ENCODE peak calls at places on chromosome 19, in five cellular contexts. O, Z, B, R and G are unnamed samples.
A peak's percentile ranks its signal among the peaks of the same experiment; 100 is the strongest.

GRCh38 chr19:39112338-39112890 is 13.2 kb upstream of the PAK4 start:
- DNase-seq in O (no peak), Z (no peak), B (no peak), R (no peak), G (no peak)

GRCh38 chr19:47495478-47496372 is 11.7 kb upstream of the KPTN start:
- DNase-seq in O (peak; percentile 27), B (no peak), Z (no peak), R (no peak), G (no peak)

GRCh38 chr19:5293607-5294089 is 47.0 kb downstream of the PTPRS start:
- DNase-seq in R (no peak), O (peak; percentile 66), B (peak; percentile 72), Z (no peak), G (no peak)

GRCh38 chr19:48752511-48753365 is at the start of gene FUT1:
- DNase-seq in B (peak; percentile 92), Z (peak; percentile 72), O (peak; percentile 75), R (no peak), G (no peak)

GRCh38 chr19:1211494-1212234 is 6.1 kb downstream of the STK11 start:
- DNase-seq in O (peak; percentile 66), B (no peak), Z (no peak), R (no peak), G (no peak)

GRCh38 chr19:31648347-31648746 is 299.1 kb upstream of the TSHZ3 start:
- DNase-seq in O (no peak), R (no peak), Z (no peak), B (no peak), G (no peak)

GRCh38 chr19:40693896-40694295 is 3.4 kb upstream of the NUMBL start:
- DNase-seq in R (no peak), O (no peak), B (no peak), Z (no peak), G (no peak)

GRCh38 chr19:33443638-33444195 is 70.2 kb downstream of the CEBPG start:
- DNase-seq in B (no peak), R (no peak), O (peak; percentile 23), Z (peak; percentile 5), G (no peak)

GRCh38 chr19:13173129-13173737 is 23.0 kb downstream of the IER2 start:
- DNase-seq in Z (no peak), R (no peak), O (no peak), B (no peak), G (no peak)

GRCh38 chr19:5651361-5651760 is 28.5 kb downstream of the SAFB start:
- DNase-seq in R (no peak), B (no peak), Z (no peak), O (no peak), G (no peak)

GRCh38 chr19:9622531-9622930 is 1.5 kb upstream of the ZNF561 start:
- DNase-seq in Z (no peak), R (no peak), B (no peak), O (no peak), G (no peak)

GRCh38 chr19:11244846-11245589 is 5.6 kb downstream of the ANGPTL8 start:
- DNase-seq in B (no peak), Z (no peak), R (no peak), O (no peak), G (no peak)

GRCh38 chr19:44846455-44847143 is 502 bp downstream of the NECTIN2 start:
- DNase-seq in O (peak; percentile 66), B (peak; percentile 71), R (no peak), Z (no peak), G (no peak)

GRCh38 chr19:10424011-10424637 is 3.8 kb downstream of the PDE4A start:
- DNase-seq in Z (peak; percentile 77), O (peak; percentile 91), R (no peak), B (peak; percentile 84), G (no peak)

GRCh38 chr19:19206938-19207337 is 3.7 kb upstream of the NR2C2AP start:
- DNase-seq in O (no peak), B (no peak), R (no peak), Z (no peak), G (no peak)

GRCh38 chr19:55368701-55369563 is 1.3 kb downstream of the IL11 start:
- DNase-seq in R (no peak), O (no peak), Z (no peak), B (peak; percentile 80), G (no peak)

GRCh38 chr19:55372316-55373081 is 2.2 kb upstream of the IL11 start:
- DNase-seq in R (no peak), B (peak; percentile 56), Z (no peak), O (no peak), G (no peak)

GRCh38 chr19:55369651-55370304 is 485 bp downstream of the IL11 start:
- DNase-seq in B (peak; percentile 68), R (no peak), Z (no peak), O (no peak), G (no peak)

GRCh38 chr19:55368106-55368505 is 2.2 kb downstream of the IL11 start:
- DNase-seq in O (no peak), Z (no peak), B (no peak), R (no peak), G (no peak)

GRCh38 chr19:55370305-55370988 is at the start of gene IL11:
- DNase-seq in Z (no peak), B (peak; percentile 59), O (no peak), R (no peak), G (no peak)
- H3K4me3 ChIP-seq in Z (peak within 1 kb of the TSS; percentile 48), B (peak within 1 kb of the TSS; percentile 72), O (peak within 1 kb of the TSS; percentile 28), R (peak within 1 kb of the TSS; percentile 74), G (peak within 1 kb of the TSS; percentile 67)

GRCh38 chr19:14554382-14554812 is 17.5 kb downstream of the NDUFB7 start:
- DNase-seq in B (peak; percentile 61), Z (no peak), R (no peak), O (no peak), G (no peak)
- TF ChIP-seq CTCF in B (no peak), Z (no peak), R (no peak), O (no peak), G (no peak)

GRCh38 chr19:17341386-17341785 is 4.0 kb downstream of the GTPBP3 start:
- DNase-seq in O (peak; percentile 40), R (no peak), Z (no peak), B (no peak), G (no peak)
- H3K4me3 ChIP-seq in O (no peak overlapping the region), R (no peak overlapping the region), Z (no peak overlapping the region), B (no peak overlapping the region), G (no peak overlapping the region)

GRCh38 chr19:42075616-42076374 is at the start of gene ZNF574:
- DNase-seq in O (peak; percentile 99), B (peak; percentile 100), Z (peak; percentile 98), R (peak; percentile 94), G (peak; percentile 97)
- TF ChIP-seq CTCF in O (no peak), B (no peak), Z (no peak), R (no peak), G (no peak)

GRCh38 chr19:35843676-35844481 is 8.4 kb downstream of the NPHS1 start:
- DNase-seq in R (no peak), O (no peak), Z (no peak), B (peak; percentile 37), G (no peak)

GRCh38 chr19:35844482-35845214 is 7.7 kb downstream of the NPHS1 start:
- DNase-seq in Z (no peak), R (no peak), B (no peak), O (no peak), G (no peak)

GRCh38 chr19:35847911-35848310 is 4.4 kb downstream of the NPHS1 start:
- DNase-seq in B (no peak), O (no peak), R (no peak), Z (no peak), G (no peak)

GRCh38 chr19:35845215-35846037 is 6.9 kb downstream of the NPHS1 start:
- DNase-seq in O (no peak), B (peak; percentile 68), R (no peak), Z (no peak), G (no peak)

DNA sequence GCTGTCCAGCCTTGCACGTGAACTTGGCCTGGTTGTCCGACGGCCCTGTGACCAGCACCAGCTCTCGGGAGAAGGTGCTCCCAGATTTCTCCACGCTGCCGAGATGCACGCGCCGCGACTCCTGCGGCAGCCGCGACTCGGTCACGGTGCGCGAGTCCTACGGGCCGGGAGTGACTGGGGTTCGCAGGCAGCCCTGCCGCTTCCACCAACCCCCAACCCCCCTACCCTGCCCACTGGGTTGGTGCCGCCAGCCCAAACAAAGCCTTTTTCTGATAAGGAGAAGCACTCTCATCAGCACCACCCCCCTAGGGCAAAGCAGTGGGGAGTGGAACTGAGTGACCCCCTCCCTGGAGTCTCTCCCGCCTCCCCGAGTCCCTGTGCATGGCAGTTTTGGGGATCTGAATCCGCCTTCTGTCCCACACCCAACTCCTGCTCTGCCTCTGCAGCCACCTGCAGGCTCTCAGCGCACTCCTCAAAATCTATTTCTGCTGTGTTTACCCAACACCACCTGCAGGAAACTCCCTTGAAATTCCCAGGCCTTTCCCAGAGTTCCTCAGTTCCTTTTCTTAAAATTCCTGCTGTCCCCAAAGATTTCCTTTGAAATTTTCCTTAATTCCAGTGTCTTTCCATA is 6.2 kb downstream of the NPHS1 start:
- DNase-seq in O (no peak), R (no peak), Z (no peak), B (peak; percentile 23), G (no peak)
- H3K4me3 ChIP-seq in O (peak overlapping the region; percentile 33), R (no peak overlapping the region), Z (peak overlapping the region; percentile 49), B (no peak overlapping the region), G (no peak overlapping the region)

GRCh38 chr19:23867895-23868294 is 46.8 kb upstream of the ZNF726 start:
- DNase-seq in R (no peak), O (no peak), B (no peak), Z (no peak), G (no peak)
- TF ChIP-seq CTCF in R (no peak), O (no peak), B (no peak), Z (no peak), G (no peak)

GRCh38 chr19:17873661-17874422 is 2.1 kb downstream of the SLC5A5 start:
- DNase-seq in R (no peak), O (no peak), Z (no peak), B (peak; percentile 69), G (no peak)
- H3K4me3 ChIP-seq in R (no peak overlapping the region), O (peak overlapping the region; percentile 34), Z (no peak overlapping the region), B (no peak overlapping the region), G (no peak overlapping the region)

DNA sequence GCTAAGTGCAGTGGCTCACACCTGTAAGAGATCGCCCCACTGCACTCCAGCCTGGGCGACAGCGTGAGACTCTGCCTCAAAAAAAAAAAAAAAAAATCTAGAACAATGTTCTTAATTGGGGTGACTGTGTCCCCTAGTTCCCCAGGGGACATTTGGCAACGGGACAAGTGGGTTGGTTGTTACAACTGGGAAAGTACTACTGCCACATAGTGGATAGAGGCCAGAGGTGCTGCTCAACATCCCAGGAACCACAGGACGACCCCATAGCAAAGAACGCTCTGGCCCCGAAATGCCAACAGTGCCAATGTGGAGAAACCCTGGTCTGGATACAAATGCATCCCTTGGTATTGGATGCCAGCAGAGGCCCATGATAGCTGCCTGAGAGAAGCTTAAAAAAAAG is 11.8 kb downstream of the NLRP12 start:
- DNase-seq in B (no peak), O (no peak), R (no peak), Z (no peak), G (no peak)
- TF ChIP-seq CTCF in B (peak; percentile 16), O (no peak), R (no peak), Z (no peak), G (peak; percentile 7)